ENCODE peak calls at places on chromosomes 16 and 17, in eight cellular contexts. One of them, this sample, is unnamed.

GRCh38 chr16:50578147-50578546 is 30.0 kb downstream of the NKD1 start:
- DNase-seq in left ventricle myocardium inferior: no peak
- DNase-seq in transverse colon: no peak
- DNase-seq in H9: no peak
- DNase-seq in heart left ventricle: no peak
- DNase-seq in endodermal cell: no peak
- DNase-seq in pancreas: no peak
- DNase-seq in spleen: no peak
- DNase-seq in this sample: no peak

GRCh38 chr16:29815032-29815721 is 775 bp upstream of the PAGR1 start:
- DNase-seq in left ventricle myocardium inferior: peak
- DNase-seq in transverse colon: no peak
- DNase-seq in H9: no peak
- DNase-seq in heart left ventricle: peak
- DNase-seq in endodermal cell: peak
- DNase-seq in pancreas: peak
- DNase-seq in spleen: peak
- DNase-seq in this sample: no peak

GRCh38 chr16:66402166-66402565 is 24.9 kb upstream of the BEAN1 start:
- DNase-seq in left ventricle myocardium inferior: no peak
- DNase-seq in transverse colon: no peak
- DNase-seq in H9: no peak
- DNase-seq in heart left ventricle: no peak
- DNase-seq in endodermal cell: no peak
- DNase-seq in pancreas: no peak
- DNase-seq in spleen: no peak
- DNase-seq in this sample: peak

GRCh38 chr17:44097110-44097810 is 26.2 kb downstream of the HDAC5 start:
- DNase-seq in left ventricle myocardium inferior: peak
- DNase-seq in transverse colon: no peak
- DNase-seq in H9: no peak
- DNase-seq in heart left ventricle: peak
- DNase-seq in endodermal cell: no peak
- DNase-seq in pancreas: peak
- DNase-seq in spleen: no peak
- DNase-seq in this sample: no peak

GRCh38 chr16:68200120-68200783 is 35.7 kb downstream of the ESRP2 start:
- DNase-seq in left ventricle myocardium inferior: no peak
- DNase-seq in transverse colon: no peak
- DNase-seq in H9: no peak
- DNase-seq in heart left ventricle: no peak
- DNase-seq in endodermal cell: no peak
- DNase-seq in pancreas: no peak
- DNase-seq in spleen: no peak
- DNase-seq in this sample: no peak

GRCh38 chr17:36768355-36768754 is 167.0 kb downstream of the MRM1 start:
- DNase-seq in left ventricle myocardium inferior: no peak
- DNase-seq in transverse colon: no peak
- DNase-seq in H9: peak
- DNase-seq in heart left ventricle: no peak
- DNase-seq in endodermal cell: no peak
- DNase-seq in pancreas: no peak
- DNase-seq in spleen: peak
- DNase-seq in this sample: no peak

GRCh38 chr17:50573866-50574571 is 13.5 kb downstream of the CACNA1G start:
- DNase-seq in left ventricle myocardium inferior: no peak
- DNase-seq in transverse colon: no peak
- DNase-seq in H9: no peak
- DNase-seq in heart left ventricle: no peak
- DNase-seq in endodermal cell: no peak
- DNase-seq in pancreas: no peak
- DNase-seq in spleen: no peak
- DNase-seq in this sample: no peak

GRCh38 chr16:3735541-3735940 is 18.2 kb upstream of the TRAP1 start:
- DNase-seq in left ventricle myocardium inferior: no peak
- DNase-seq in transverse colon: no peak
- DNase-seq in H9: no peak
- DNase-seq in heart left ventricle: no peak
- DNase-seq in endodermal cell: no peak
- DNase-seq in pancreas: no peak
- DNase-seq in spleen: peak
- DNase-seq in this sample: no peak

GRCh38 chr17:57881783-57882291 is 32.0 kb upstream of the MRPS23 start:
- DNase-seq in left ventricle myocardium inferior: no peak
- DNase-seq in transverse colon: no peak
- DNase-seq in H9: no peak
- DNase-seq in heart left ventricle: no peak
- DNase-seq in endodermal cell: peak
- DNase-seq in pancreas: no peak
- DNase-seq in spleen: no peak
- DNase-seq in this sample: no peak

DNA sequence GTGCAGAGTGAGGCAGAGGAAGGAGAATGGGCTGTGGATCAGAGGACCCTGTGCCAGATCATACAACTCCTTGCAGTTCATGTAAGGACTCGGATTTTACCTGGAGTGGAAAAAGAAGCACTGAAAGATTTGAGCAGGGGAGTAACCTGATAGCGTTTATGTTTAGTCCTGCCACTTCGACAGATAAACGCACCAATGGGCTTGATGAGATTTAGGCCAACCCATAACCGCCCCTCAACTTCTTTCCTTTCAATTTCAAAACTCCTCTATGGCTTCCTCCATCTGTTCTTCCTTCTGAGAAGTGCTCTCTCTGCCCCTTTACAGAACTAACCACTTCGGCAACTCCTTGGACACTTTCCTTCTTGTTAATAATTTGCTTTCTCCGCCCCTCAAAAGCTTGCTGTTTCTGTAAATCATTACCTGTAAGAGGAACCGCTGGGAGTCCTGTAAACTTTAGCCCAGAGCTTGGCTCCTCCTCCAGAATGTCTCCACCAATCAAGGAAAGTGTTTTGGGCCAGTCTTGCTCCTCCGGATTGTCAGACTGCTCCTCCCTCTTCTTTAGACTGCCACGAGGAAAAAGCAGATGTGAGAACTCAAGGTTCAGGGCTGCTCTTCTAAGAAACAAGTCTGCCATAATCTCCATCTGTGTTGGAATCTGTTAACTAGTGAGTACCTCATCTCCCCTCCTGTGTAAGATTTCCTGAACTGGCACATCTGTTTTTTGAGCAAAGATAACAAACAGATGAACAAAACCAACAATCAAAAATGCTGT is at the start of gene ACSM3:
- DNase-seq in left ventricle myocardium inferior: no peak
- DNase-seq in transverse colon: peak
- DNase-seq in H9: peak
- DNase-seq in heart left ventricle: peak
- DNase-seq in endodermal cell: peak
- DNase-seq in pancreas: peak
- DNase-seq in spleen: peak
- DNase-seq in this sample: no peak
- H3K27ac ChIP-seq in left ventricle myocardium inferior: peak
- H3K27ac ChIP-seq in transverse colon: peak
- H3K27ac ChIP-seq in H9: no peak
- H3K27ac ChIP-seq in heart left ventricle: peak
- H3K27ac ChIP-seq in endodermal cell: no peak
- H3K27ac ChIP-seq in pancreas: peak
- H3K27ac ChIP-seq in spleen: peak
- H3K27ac ChIP-seq in this sample: peak

GRCh38 chr17:7313890-7314718 is 1.1 kb downstream of the GPS2 start:
- DNase-seq in left ventricle myocardium inferior: no peak
- DNase-seq in transverse colon: no peak
- DNase-seq in H9: no peak
- DNase-seq in heart left ventricle: no peak
- DNase-seq in endodermal cell: no peak
- DNase-seq in pancreas: no peak
- DNase-seq in spleen: no peak
- DNase-seq in this sample: no peak

GRCh38 chr17:7315570-7316243 is 547 bp upstream of the GPS2 start:
- DNase-seq in left ventricle myocardium inferior: no peak
- DNase-seq in transverse colon: no peak
- DNase-seq in H9: no peak
- DNase-seq in heart left ventricle: no peak
- DNase-seq in endodermal cell: no peak
- DNase-seq in pancreas: peak
- DNase-seq in spleen: peak
- DNase-seq in this sample: no peak

GRCh38 chr17:7314719-7315569 is at the start of gene GPS2:
- DNase-seq in left ventricle myocardium inferior: peak
- DNase-seq in transverse colon: peak
- DNase-seq in H9: peak
- DNase-seq in heart left ventricle: peak
- DNase-seq in endodermal cell: peak
- DNase-seq in pancreas: peak
- DNase-seq in spleen: peak
- DNase-seq in this sample: peak

GRCh38 chr17:7318121-7318860 is 3.1 kb upstream of the GPS2 start:
- DNase-seq in left ventricle myocardium inferior: no peak
- DNase-seq in transverse colon: no peak
- DNase-seq in H9: no peak
- DNase-seq in heart left ventricle: no peak
- DNase-seq in endodermal cell: no peak
- DNase-seq in pancreas: no peak
- DNase-seq in spleen: no peak
- DNase-seq in this sample: no peak

DNA sequence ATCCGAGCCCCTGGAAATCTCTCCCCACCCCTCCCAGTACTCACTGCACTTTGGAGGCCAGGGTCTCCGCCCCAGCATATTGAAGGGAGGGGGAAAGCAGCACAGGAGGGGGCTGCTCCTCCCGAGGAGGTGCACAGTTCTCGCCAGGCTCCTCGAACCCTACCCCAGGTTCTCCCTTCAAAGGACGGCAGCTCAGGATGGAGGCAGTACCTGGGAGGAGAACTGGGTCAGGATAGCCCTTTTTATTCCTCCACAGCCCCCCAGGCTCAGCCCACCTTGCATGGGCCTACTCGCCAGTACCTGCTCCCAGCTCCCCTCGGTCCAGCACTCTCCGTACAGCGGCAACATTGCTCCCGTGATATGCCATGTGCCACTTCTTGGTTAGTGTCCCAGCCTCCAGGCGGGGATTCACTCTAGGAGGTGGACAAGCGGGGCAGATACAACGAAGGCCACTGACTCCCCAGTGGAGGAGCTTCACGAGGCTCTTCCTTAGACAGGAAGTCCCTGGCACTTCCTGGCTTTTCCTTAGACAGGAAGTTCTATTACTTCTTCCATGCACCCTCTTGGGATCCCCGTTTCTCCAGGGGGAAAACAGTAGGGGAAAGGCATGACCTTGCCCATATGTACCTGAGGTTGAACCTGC is 2.1 kb upstream of the GPS2 start:
- DNase-seq in left ventricle myocardium inferior: no peak
- DNase-seq in transverse colon: no peak
- DNase-seq in H9: no peak
- DNase-seq in heart left ventricle: no peak
- DNase-seq in endodermal cell: no peak
- DNase-seq in pancreas: no peak
- DNase-seq in spleen: no peak
- DNase-seq in this sample: no peak
- H3K27ac ChIP-seq in left ventricle myocardium inferior: no peak
- H3K27ac ChIP-seq in transverse colon: no peak
- H3K27ac ChIP-seq in H9: no peak
- H3K27ac ChIP-seq in heart left ventricle: no peak
- H3K27ac ChIP-seq in endodermal cell: no peak
- H3K27ac ChIP-seq in pancreas: no peak
- H3K27ac ChIP-seq in spleen: no peak
- H3K27ac ChIP-seq in this sample: no peak

GRCh38 chr17:18248811-18249210 is 9.7 kb downstream of the FLII start:
- DNase-seq in left ventricle myocardium inferior: no peak
- DNase-seq in transverse colon: no peak
- DNase-seq in H9: no peak
- DNase-seq in heart left ventricle: no peak
- DNase-seq in endodermal cell: no peak
- DNase-seq in pancreas: no peak
- DNase-seq in spleen: no peak
- DNase-seq in this sample: no peak

GRCh38 chr17:18246880-18247612 is 11.5 kb downstream of the FLII start:
- DNase-seq in left ventricle myocardium inferior: peak
- DNase-seq in transverse colon: peak
- DNase-seq in H9: peak
- DNase-seq in heart left ventricle: peak
- DNase-seq in endodermal cell: peak
- DNase-seq in pancreas: peak
- DNase-seq in spleen: peak
- DNase-seq in this sample: peak

GRCh38 chr17:18247613-18248001 is 10.9 kb downstream of the FLII start:
- DNase-seq in left ventricle myocardium inferior: peak
- DNase-seq in transverse colon: no peak
- DNase-seq in H9: no peak
- DNase-seq in heart left ventricle: peak
- DNase-seq in endodermal cell: no peak
- DNase-seq in pancreas: no peak
- DNase-seq in spleen: no peak
- DNase-seq in this sample: no peak

GRCh38 chr17:18250259-18250658 is 8.3 kb downstream of the FLII start:
- DNase-seq in left ventricle myocardium inferior: no peak
- DNase-seq in transverse colon: peak
- DNase-seq in H9: no peak
- DNase-seq in heart left ventricle: no peak
- DNase-seq in endodermal cell: no peak
- DNase-seq in pancreas: peak
- DNase-seq in spleen: no peak
- DNase-seq in this sample: no peak

DNA sequence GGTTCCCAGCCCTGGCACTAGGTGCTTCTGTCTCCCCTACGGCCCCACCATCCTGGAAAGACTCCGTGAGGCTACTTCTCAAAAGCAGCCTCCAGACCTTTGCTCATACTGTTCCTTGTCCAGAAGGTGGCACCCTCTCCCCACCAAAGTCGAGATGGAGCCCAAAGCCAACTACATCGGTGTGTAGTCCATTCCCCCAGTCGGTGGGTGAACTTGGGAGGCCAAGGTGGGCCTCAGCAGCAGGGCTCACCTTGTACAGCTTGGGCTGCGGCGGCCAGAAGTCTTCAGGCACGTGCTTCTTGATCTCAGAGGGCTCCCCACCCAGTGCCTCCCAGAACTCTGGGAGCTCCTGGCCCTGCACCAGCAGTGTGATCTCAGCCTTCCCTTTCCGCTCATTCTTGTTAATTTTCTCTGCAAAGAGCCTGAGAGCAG is 10.2 kb downstream of the FLII start:
- DNase-seq in left ventricle myocardium inferior: peak
- DNase-seq in transverse colon: peak
- DNase-seq in H9: peak
- DNase-seq in heart left ventricle: peak
- DNase-seq in endodermal cell: peak
- DNase-seq in pancreas: no peak
- DNase-seq in spleen: no peak
- DNase-seq in this sample: no peak
- H3K27ac ChIP-seq in left ventricle myocardium inferior: peak
- H3K27ac ChIP-seq in transverse colon: peak
- H3K27ac ChIP-seq in H9: no peak
- H3K27ac ChIP-seq in heart left ventricle: peak
- H3K27ac ChIP-seq in endodermal cell: no peak
- H3K27ac ChIP-seq in pancreas: no peak
- H3K27ac ChIP-seq in spleen: no peak
- H3K27ac ChIP-seq in this sample: no peak

DNA sequence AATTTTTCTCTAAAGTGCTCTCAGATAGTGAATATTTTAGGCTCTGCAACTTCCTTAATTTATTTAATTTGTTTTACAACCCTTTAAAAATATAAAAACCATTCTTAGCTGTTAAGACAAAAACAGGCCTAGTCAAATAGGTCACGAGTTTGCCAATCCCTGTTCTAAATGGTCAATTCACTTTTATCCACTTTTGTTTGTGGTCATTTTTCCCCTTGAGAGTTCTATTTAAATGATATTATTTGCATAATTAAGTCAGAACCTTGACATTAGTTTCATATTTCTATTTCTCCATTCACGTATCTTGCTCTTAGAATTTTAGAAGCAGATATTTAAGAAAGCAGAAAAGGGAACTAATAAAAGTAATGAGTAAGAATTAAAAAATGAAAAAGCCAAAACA is 4.0 kb downstream of the AMFR start:
- DNase-seq in left ventricle myocardium inferior: no peak
- DNase-seq in transverse colon: no peak
- DNase-seq in H9: no peak
- DNase-seq in heart left ventricle: no peak
- DNase-seq in endodermal cell: no peak
- DNase-seq in pancreas: no peak
- DNase-seq in spleen: no peak
- DNase-seq in this sample: no peak
- H3K27ac ChIP-seq in left ventricle myocardium inferior: no peak
- H3K27ac ChIP-seq in transverse colon: no peak
- H3K27ac ChIP-seq in H9: no peak
- H3K27ac ChIP-seq in heart left ventricle: no peak
- H3K27ac ChIP-seq in endodermal cell: no peak
- H3K27ac ChIP-seq in pancreas: no peak
- H3K27ac ChIP-seq in spleen: peak
- H3K27ac ChIP-seq in this sample: no peak

This sample was measured in suprapubic skin.